ENCODE peak calls at places on chromosomes 4 and X, in six cellular contexts. E, N, U, P, Q and Z are unnamed samples.

GRCh38 chr4:76420901-76421581 is at the start of gene CCDC158:
- DNase-seq in E (no peak), N (no peak), U (no peak), P (no peak), Q (no peak), Z (no peak)

GRCh38 chr4:7429601-7430078 is 5.1 kb downstream of the PSAPL1 start:
- DNase-seq in E (no peak), N (no peak), U (no peak), P (no peak), Q (no peak), Z (no peak)

GRCh38 chr4:15149234-15149841 is 147.1 kb downstream of the CPEB2 start:
- DNase-seq in E (no peak), N (peak), U (peak), P (peak), Q (no peak), Z (no peak)

GRCh38 chr4:78665216-78665615 is 110.9 kb upstream of the BMP2K start:
- DNase-seq in E (no peak), N (no peak), U (no peak), P (no peak), Q (no peak), Z (no peak)

GRCh38 chr4:187929024-187929423 is 66.5 kb upstream of the ZFP42 start:
- DNase-seq in E (no peak), N (no peak), U (no peak), P (no peak), Q (no peak), Z (no peak)

GRCh38 chr4:7699040-7699439 is 240.6 kb downstream of the AFAP1 start:
- DNase-seq in E (peak), N (peak), U (peak), P (no peak), Q (no peak), Z (peak)

GRCh38 chr4:2715426-2715825 is 40.7 kb downstream of the TNIP2 start:
- DNase-seq in E (no peak), N (no peak), U (no peak), P (no peak), Q (no peak), Z (no peak)

GRCh38 chr4:89752932-89753598 is 83.9 kb downstream of the SNCA start:
- DNase-seq in E (peak), N (peak), U (peak), P (no peak), Q (no peak), Z (peak)

GRCh38 chrX:120365320-120365719 is 3.4 kb downstream of the ATP1B4 start:
- DNase-seq in E (no peak), N (peak), U (peak), P (no peak), Q (peak), Z (no peak)

GRCh38 chrX:121581885-121582284 is 534.5 kb downstream of the GLUD2 start:
- DNase-seq in E (no peak), N (no peak), U (peak), P (no peak), Q (no peak), Z (no peak)

GRCh38 chr4:148654131-148654530 is 211.9 kb upstream of the NR3C2 start:
- DNase-seq in E (no peak), N (no peak), U (no peak), P (no peak), Q (no peak), Z (no peak)

GRCh38 chrX:148691456-148691855 is 191.0 kb downstream of the AFF2 start:
- DNase-seq in E (no peak), N (peak), U (no peak), P (no peak), Q (no peak), Z (no peak)

DNA sequence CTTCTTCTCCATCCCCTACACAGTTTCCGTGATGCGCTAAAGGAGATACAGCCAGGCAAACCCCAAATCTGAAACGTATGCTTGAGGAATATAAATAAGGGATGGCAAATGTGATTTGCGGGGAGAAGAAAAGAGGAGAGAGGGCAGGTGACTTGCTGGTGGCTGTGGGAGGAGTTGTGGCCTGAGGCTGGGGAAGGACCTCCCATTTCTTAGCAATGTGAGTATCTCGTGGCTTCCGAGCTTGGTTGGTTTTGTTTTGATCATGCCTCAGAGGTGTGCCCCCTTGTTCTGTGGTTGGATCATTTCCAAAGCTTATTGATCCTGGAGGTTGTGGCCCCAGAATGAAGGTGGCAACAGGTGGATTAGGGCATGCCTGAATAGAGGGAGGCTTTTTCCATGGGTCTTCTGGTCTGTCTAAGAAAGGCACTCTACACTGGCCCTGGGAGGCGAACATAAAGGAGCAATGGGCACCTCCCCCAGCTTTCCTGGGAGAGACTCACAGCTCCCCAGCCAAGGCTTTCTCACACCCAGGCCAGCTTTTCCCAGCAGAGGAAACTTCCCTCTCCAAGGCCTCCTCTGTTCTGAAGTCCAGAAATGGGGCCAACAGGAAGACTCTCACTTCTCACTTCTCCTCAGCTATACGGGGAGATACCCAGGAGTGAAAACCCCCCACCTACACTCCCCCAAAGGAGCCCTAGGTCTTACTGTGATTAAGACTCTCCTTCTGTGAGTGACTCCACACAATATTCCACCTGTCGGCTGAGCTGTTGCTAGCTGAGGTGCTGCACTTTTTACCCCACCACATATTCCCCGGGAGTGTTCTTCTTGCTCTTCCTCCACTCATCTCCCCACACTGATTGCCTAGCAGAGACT is 40.0 kb downstream of the C4orf51 start:
- DNase-seq in E (no peak), N (no peak), U (no peak), P (peak), Q (no peak), Z (no peak)
- H3K4me3 ChIP-seq in E (no peak), N (no peak), U (no peak), P (peak), Q (no peak), Z (no peak)

GRCh38 chr4:146033149-146033548 is 94.5 kb upstream of the ZNF827 start:
- DNase-seq in E (no peak), N (no peak), U (peak), P (no peak), Q (no peak), Z (peak)
- H3K4me3 ChIP-seq in E (no peak), N (no peak), U (no peak), P (peak), Q (no peak), Z (no peak)

DNA sequence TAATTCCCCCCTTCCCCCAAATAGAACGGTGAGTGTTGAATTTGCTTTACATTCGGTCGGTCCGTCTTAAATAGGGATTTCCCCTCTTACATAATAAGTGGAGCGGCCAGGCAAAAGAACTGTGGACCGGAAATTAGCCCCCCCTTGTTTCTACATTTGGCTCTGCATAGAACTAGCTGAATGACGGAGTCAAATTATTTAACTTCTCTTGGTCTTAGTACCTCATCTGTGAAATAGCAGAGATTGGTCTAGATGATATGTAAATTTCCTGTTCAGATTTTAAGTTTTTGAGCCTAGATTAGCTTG is 1.3 kb downstream of the SPATA18 start:
- DNase-seq in E (no peak), N (peak), U (peak), P (peak), Q (no peak), Z (no peak)
- H3K4me3 ChIP-seq in E (peak), N (peak), U (peak), P (peak), Q (no peak), Z (no peak)

GRCh38 chr4:578451-579443 is 2.7 kb upstream of the TMEM271 start:
- DNase-seq in E (no peak), N (no peak), U (no peak), P (no peak), Q (no peak), Z (no peak)
- H3K4me3 ChIP-seq in E (no peak), N (no peak), U (no peak), P (no peak), Q (peak), Z (no peak)